ENCODE peak calls at places on chromosomes 1 and 21, in nine cellular contexts. D, A, N, P, L, V, S, G and K are unnamed samples.

GRCh38 chr21:41366522-41367151 is 4.8 kb downstream of the MX2 start:
- DNase-seq in D (no peak), A (no peak), N (no peak), P (no peak), L (peak), V (peak), S (no peak), G (no peak), K (no peak)

GRCh38 chr1:20262810-20263534 is 27.7 kb upstream of the VWA5B1 start:
- DNase-seq in D (no peak), A (no peak), N (no peak), P (no peak), L (no peak), V (no peak), S (no peak), G (no peak), K (no peak)

GRCh38 chr1:159067699-159068621 is 8.6 kb downstream of the AIM2 start:
- DNase-seq in D (no peak), A (no peak), N (no peak), P (peak), L (no peak), V (no peak), S (no peak), G (no peak), K (no peak)

GRCh38 chr1:213669964-213670691 is 317.6 kb upstream of the PROX1 start:
- DNase-seq in D (peak), A (no peak), N (peak), P (no peak), L (no peak), V (no peak), S (no peak), G (peak), K (no peak)

GRCh38 chr21:37700641-37701202 is 215.5 kb downstream of the KCNJ6 start:
- DNase-seq in D (peak), A (no peak), N (no peak), P (peak), L (peak), V (peak), S (no peak), G (peak), K (no peak)

GRCh38 chr1:111481387-111482221 is 7.8 kb downstream of the C1orf162 start:
- DNase-seq in D (peak), A (peak), N (peak), P (no peak), L (peak), V (peak), S (peak), G (peak), K (peak)

GRCh38 chr1:159854101-159854692 is 8.3 kb downstream of the VSIG8 start:
- DNase-seq in D (no peak), A (peak), N (no peak), P (no peak), L (no peak), V (peak), S (peak), G (peak), K (no peak)

GRCh38 chr1:87592156-87592555 is 263.5 kb downstream of the LMO4 start:
- DNase-seq in D (no peak), A (no peak), N (no peak), P (peak), L (no peak), V (no peak), S (no peak), G (no peak), K (no peak)

GRCh38 chr1:203017061-203017460 is 9.2 kb upstream of the PPFIA4 start:
- DNase-seq in D (no peak), A (no peak), N (no peak), P (no peak), L (no peak), V (no peak), S (no peak), G (no peak), K (no peak)

GRCh38 chr1:230784163-230784562 is 37.0 kb downstream of the CAPN9 start:
- DNase-seq in D (no peak), A (no peak), N (no peak), P (no peak), L (no peak), V (no peak), S (no peak), G (no peak), K (no peak)

GRCh38 chr1:62905309-62905708 is 121.4 kb downstream of the ATG4C start:
- DNase-seq in D (peak), A (no peak), N (no peak), P (no peak), L (no peak), V (no peak), S (no peak), G (peak), K (no peak)

GRCh38 chr1:157618190-157618589 is 20.3 kb upstream of the FCRL4 start:
- DNase-seq in D (no peak), A (no peak), N (no peak), P (no peak), L (no peak), V (no peak), S (no peak), G (no peak), K (no peak)

GRCh38 chr1:244837597-244838258 is 2.3 kb downstream of the COX20 start:
- DNase-seq in D (no peak), A (no peak), N (no peak), P (no peak), L (no peak), V (no peak), S (no peak), G (peak), K (no peak)

GRCh38 chr1:119372493-119373086 is 4.0 kb downstream of the HAO2 start:
- DNase-seq in D (no peak), A (no peak), N (no peak), P (peak), L (no peak), V (peak), S (no peak), G (peak), K (no peak)